ENCODE peak calls at places on chromosome 17, in six cellular contexts. F is tibial artery; N is SK-N-SH; B is CD4-positive, CD25-positive, alpha-beta regulatory T cell; A is esophagus squamous epithelium; T is breast epithelium. R is an unnamed sample.

GRCh38 chr17:39782980-39783379 is 45.2 kb downstream of the GRB7 start:
- DNase-seq in F (no peak), N (no peak), B (no peak), A (no peak), T (no peak), R (no peak)

GRCh38 chr17:77107506-77108433 is 33.0 kb upstream of the SEC14L1 start:
- DNase-seq in F (no peak), N (no peak), B (peak; percentile 59), A (no peak), T (no peak), R (no peak)

GRCh38 chr17:73639322-73639721 is 4.9 kb downstream of the SDK2 start:
- DNase-seq in F (peak; percentile 28), N (peak; percentile 58), B (no peak), A (no peak), T (no peak), R (no peak)

GRCh38 chr17:63881935-63882601 is at the start of gene GH2:
- DNase-seq in F (no peak), N (peak; percentile 85), B (peak; percentile 55), A (no peak), T (no peak), R (peak; percentile 79)

GRCh38 chr17:77001487-77001886 is 133.3 kb downstream of the MGAT5B start:
- DNase-seq in F (no peak), N (no peak), B (no peak), A (no peak), T (no peak), R (no peak)

GRCh38 chr17:63705657-63706056 is 5.7 kb upstream of the LIMD2 start:
- DNase-seq in F (no peak), N (no peak), B (peak; percentile 30), A (no peak), T (no peak), R (no peak)

GRCh38 chr17:20995164-20995872 is 47.5 kb downstream of the USP22 start:
- DNase-seq in F (peak; percentile 21), N (peak; percentile 22), B (no peak), A (no peak), T (no peak), R (no peak)

GRCh38 chr17:43830510-43831145 is 2.3 kb downstream of the MPP3 start:
- DNase-seq in F (no peak), N (no peak), B (no peak), A (no peak), T (no peak), R (no peak)

GRCh38 chr17:2783310-2784030 is 12.8 kb upstream of the RAP1GAP2 start:
- DNase-seq in F (no peak), N (no peak), B (no peak), A (no peak), T (no peak), R (no peak)

GRCh38 chr17:39868554-39868942 is 546 bp downstream of the ZPBP2 start:
- DNase-seq in F (no peak), N (no peak), B (no peak), A (no peak), T (no peak), R (no peak)

GRCh38 chr17:80817861-80818260 is 173.8 kb upstream of the CHMP6 start:
- DNase-seq in F (no peak), N (peak; percentile 35), B (no peak), A (no peak), T (no peak), R (peak; percentile 38)

GRCh38 chr17:29145289-29146058 is 34.7 kb downstream of the MYO18A start:
- DNase-seq in F (peak; percentile 61), N (peak; percentile 66), B (peak; percentile 89), A (no peak), T (peak; percentile 55), R (no peak)

GRCh38 chr17:36808181-36808661 is 129.1 kb upstream of the LHX1 start:
- DNase-seq in F (no peak), N (peak; percentile 91), B (no peak), A (no peak), T (no peak), R (peak; percentile 18)

GRCh38 chr17:40980594-40980993 is 3.5 kb downstream of the KRT40 start:
- DNase-seq in F (no peak), N (no peak), B (no peak), A (no peak), T (no peak), R (no peak)

GRCh38 chr17:36932383-36933173 is 4.7 kb upstream of the LHX1 start:
- DNase-seq in F (no peak), N (peak; percentile 64), B (no peak), A (no peak), T (no peak), R (no peak)

GRCh38 chr17:29906969-29907368 is 23.1 kb downstream of the SSH2 start:
- DNase-seq in F (no peak), N (no peak), B (no peak), A (no peak), T (no peak), R (no peak)

GRCh38 chr17:54840885-54841614 is 59.6 kb upstream of the TOM1L1 start:
- DNase-seq in F (no peak), N (no peak), B (no peak), A (no peak), T (no peak), R (no peak)

GRCh38 chr17:78124081-78124835 is 4.3 kb downstream of the TMC6 start:
- DNase-seq in F (no peak), N (no peak), B (no peak), A (no peak), T (no peak), R (no peak)

GRCh38 chr17:15512310-15512709 is 44.9 kb upstream of the CDRT4 start:
- DNase-seq in F (no peak), N (no peak), B (no peak), A (no peak), T (no peak), R (no peak)

GRCh38 chr17:40017422-40018080 is 2.3 kb downstream of the CSF3 start:
- DNase-seq in F (no peak), N (peak; percentile 7), B (no peak), A (no peak), T (no peak), R (no peak)

DNA sequence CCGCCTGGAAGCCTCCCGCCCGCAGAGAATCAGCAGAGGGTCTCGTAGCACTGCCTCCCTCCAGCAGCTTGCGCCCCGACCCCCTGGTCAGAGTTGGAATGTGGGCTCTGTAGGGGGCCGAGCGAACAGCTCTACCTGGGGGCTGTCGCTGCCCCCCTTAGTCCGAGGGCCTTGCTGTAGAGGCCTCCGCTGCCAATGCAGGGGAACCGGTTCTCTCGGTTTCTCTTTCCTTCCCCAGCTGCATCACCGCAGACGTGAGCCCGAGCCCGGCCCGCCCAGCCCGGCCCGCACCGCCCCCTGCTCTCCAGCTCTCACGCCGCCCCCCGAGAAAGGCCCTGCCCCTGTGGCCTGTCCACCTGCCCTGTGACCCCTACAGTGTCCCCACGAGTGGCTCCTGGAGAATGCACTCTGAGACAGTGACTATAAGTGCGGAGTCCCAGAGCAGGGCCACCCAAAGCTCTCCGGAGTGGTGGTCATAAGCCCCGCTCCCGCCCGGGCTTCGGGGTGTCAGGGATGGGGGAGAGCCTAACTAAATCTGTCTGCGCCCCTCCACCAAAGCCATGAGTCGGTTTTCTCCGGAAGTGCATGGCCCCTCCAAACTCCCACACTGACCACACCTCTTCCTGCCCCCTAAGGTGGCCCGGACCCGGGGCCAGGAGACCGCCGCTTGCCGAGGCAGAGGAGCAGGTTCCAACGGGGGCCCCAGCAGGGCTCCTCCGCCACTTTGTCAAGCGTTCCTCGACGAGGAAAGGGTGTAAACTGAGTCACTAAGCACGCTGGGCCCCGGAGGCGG is 1.7 kb downstream of the ARHGAP27 start:
- DNase-seq in F (no peak), N (no peak), B (peak; percentile 68), A (no peak), T (peak; percentile 74), R (peak; percentile 69)
- H3K27ac ChIP-seq in F (no peak overlapping the region), N (no peak overlapping the region), B (peak overlapping the region; percentile 23), A (peak overlapping the region; percentile 96), T (peak overlapping the region; percentile 80), R (peak overlapping the region; percentile 89)

GRCh38 chr17:17849863-17850373 is 13.1 kb upstream of the SREBF1 start:
- DNase-seq in F (peak; percentile 66), N (peak; percentile 58), B (peak; percentile 88), A (no peak), T (no peak), R (no peak)

GRCh38 chr17:17847726-17848125 is 10.9 kb upstream of the SREBF1 start:
- DNase-seq in F (no peak), N (no peak), B (no peak), A (no peak), T (no peak), R (no peak)

GRCh38 chr17:17848311-17848710 is 11.5 kb upstream of the SREBF1 start:
- DNase-seq in F (no peak), N (no peak), B (no peak), A (no peak), T (no peak), R (no peak)

GRCh38 chr17:17851101-17851500 is 14.3 kb upstream of the SREBF1 start:
- DNase-seq in F (no peak), N (no peak), B (no peak), A (no peak), T (no peak), R (no peak)

GRCh38 chr17:17849147-17849820 is 12.5 kb upstream of the SREBF1 start:
- DNase-seq in F (peak; percentile 87), N (no peak), B (peak; percentile 97), A (no peak), T (peak; percentile 67), R (no peak)
- H3K27ac ChIP-seq in F (peak overlapping the region; percentile 75), N (peak overlapping the region; percentile 22), B (peak overlapping the region; percentile 73), A (peak overlapping the region; percentile 66), T (peak overlapping the region; percentile 84), R (peak overlapping the region; percentile 100)

DNA sequence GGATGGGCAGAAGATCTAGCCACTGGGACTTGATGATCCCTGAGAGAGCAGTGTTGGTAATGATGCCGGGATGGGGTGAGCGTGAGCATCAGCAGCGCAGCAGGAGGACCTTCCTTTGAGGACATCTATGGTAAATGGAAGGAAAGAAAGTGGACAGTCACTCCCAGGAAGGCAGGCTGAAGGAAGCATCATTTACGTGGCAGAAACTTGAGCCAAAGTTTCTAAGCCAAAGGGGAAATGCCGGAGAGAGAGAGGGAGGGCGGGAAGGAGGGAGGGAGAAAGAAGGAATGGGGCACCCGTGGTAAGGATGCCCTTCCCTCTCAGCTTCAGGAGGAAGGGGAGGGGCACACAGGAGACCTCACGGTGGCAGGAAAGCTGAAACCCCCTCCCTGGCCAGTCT is 86.3 kb upstream of the CACNG5 start:
- DNase-seq in F (no peak), N (no peak), B (no peak), A (no peak), T (no peak), R (no peak)
- H3K27ac ChIP-seq in F (no peak overlapping the region), N (no peak overlapping the region), B (no peak overlapping the region), A (no peak overlapping the region), T (no peak overlapping the region), R (no peak overlapping the region)

GRCh38 chr17:82033359-82034085 is 2.0 kb downstream of the RAC3 start:
- DNase-seq in F (no peak), N (no peak), B (no peak), A (no peak), T (no peak), R (no peak)
- H3K27ac ChIP-seq in F (no peak overlapping the region), N (no peak overlapping the region), B (no peak overlapping the region), A (no peak overlapping the region), T (no peak overlapping the region), R (peak overlapping the region; percentile 82)

DNA sequence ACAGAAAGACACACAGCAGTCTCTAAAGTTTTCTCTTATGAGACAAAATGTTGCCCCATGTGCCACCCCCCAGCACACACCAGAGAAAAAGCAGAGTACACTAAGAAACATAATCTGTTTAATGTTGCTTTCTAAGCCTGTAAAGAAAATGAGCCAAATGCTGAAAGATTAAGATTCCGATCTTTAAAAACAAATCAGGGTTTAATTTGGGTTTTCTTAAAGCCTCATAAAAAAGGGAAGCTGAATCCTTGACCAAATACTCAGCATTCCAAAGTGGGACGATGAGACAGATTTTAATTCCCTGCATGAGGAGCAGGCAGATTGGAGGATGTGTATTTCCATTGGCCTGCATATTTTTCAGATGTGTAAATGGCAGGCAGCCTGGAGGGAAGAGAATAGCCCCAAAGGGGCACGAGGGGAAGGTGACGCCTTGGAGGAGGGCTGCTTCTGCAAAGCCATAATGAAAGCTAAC is 118.4 kb downstream of the COPRS start:
- DNase-seq in F (no peak), N (no peak), B (no peak), A (no peak), T (no peak), R (no peak)
- H3K27ac ChIP-seq in F (peak overlapping the region; percentile 67), N (peak overlapping the region; percentile 91), B (no peak overlapping the region), A (no peak overlapping the region), T (no peak overlapping the region), R (no peak overlapping the region)

R was measured in RWPE1.